ENCODE peak calls at places on chromosome 17, in ten cellular contexts. Y, L, D, M, N, J, Z, H, I and F are unnamed samples.

GRCh38 chr17:30905742-30906100 is 317 bp downstream of the TEFM start:
- DNase-seq in J (no peak), M (no peak), I (peak; percentile 24), Z (no peak), Y (peak; percentile 39), N (peak; percentile 14), D (no peak), H (no peak), L (no peak), F (no peak)

GRCh38 chr17:57354669-57355068 is 98.3 kb downstream of the MSI2 start:
- DNase-seq in Z (no peak), D (no peak), L (no peak), M (no peak), J (no peak), N (no peak), I (no peak), Y (no peak), H (no peak), F (no peak)

GRCh38 chr17:42281571-42282096 is 5.4 kb upstream of the STAT5B start:
- DNase-seq in N (no peak), Y (no peak), Z (peak; percentile 94), L (no peak), D (peak; percentile 15), I (no peak), H (no peak), J (no peak), M (no peak), F (no peak)

GRCh38 chr17:15398291-15398690 is 56.9 kb upstream of the TEKT3 start:
- DNase-seq in Y (no peak), Z (no peak), M (peak; percentile 78), I (no peak), N (no peak), D (no peak), H (no peak), J (no peak), L (no peak), F (no peak)

GRCh38 chr17:63446981-63447687 is 1.0 kb upstream of the CYB561 start:
- DNase-seq in L (no peak), H (peak; percentile 39), M (no peak), D (no peak), N (peak; percentile 14), I (peak; percentile 77), J (no peak), Y (peak; percentile 77), Z (no peak), F (no peak)

GRCh38 chr17:68204736-68205135 is 43.1 kb upstream of the AMZ2 start:
- DNase-seq in D (no peak), H (no peak), J (no peak), I (no peak), N (no peak), L (no peak), Z (no peak), Y (no peak), M (no peak), F (no peak)

GRCh38 chr17:40552806-40553693 is 12.2 kb downstream of the CCR7 start:
- DNase-seq in D (no peak), H (no peak), M (no peak), Y (no peak), N (peak; percentile 8), J (no peak), L (no peak), Z (no peak), I (no peak), F (no peak)

GRCh38 chr17:59357219-59357699 is 25.8 kb downstream of the YPEL2 start:
- DNase-seq in N (no peak), Z (no peak), I (no peak), Y (no peak), M (peak; percentile 62), L (no peak), H (no peak), D (no peak), J (no peak), F (no peak)

GRCh38 chr17:57914274-57915147 is 40.7 kb downstream of the CUEDC1 start:
- DNase-seq in N (no peak), J (no peak), Y (no peak), I (no peak), L (no peak), H (no peak), M (no peak), D (no peak), Z (no peak), F (no peak)

GRCh38 chr17:67276075-67276474 is 31.1 kb upstream of the HELZ start:
- DNase-seq in Y (peak; percentile 80), D (no peak), Z (no peak), L (no peak), J (no peak), N (no peak), I (peak; percentile 16), M (no peak), H (no peak), F (peak; percentile 42)

GRCh38 chr17:34254146-34254545 is 939 bp upstream of the CCL2 start:
- DNase-seq in L (no peak), N (no peak), I (no peak), Z (no peak), M (peak; percentile 89), Y (no peak), H (no peak), D (no peak), J (no peak), F (no peak)

GRCh38 chr17:57998234-57998746 is 8.8 kb downstream of the SRSF1 start:
- DNase-seq in L (no peak), J (no peak), D (no peak), I (no peak), H (no peak), Y (no peak), Z (no peak), N (no peak), M (no peak), F (no peak)

GRCh38 chr17:51165680-51166197 is 472 bp upstream of the NME2 start:
- DNase-seq in Z (no peak), H (peak; percentile 12), L (no peak), I (peak; percentile 16), J (no peak), D (no peak), N (peak; percentile 11), Y (peak; percentile 50), M (peak; percentile 35), F (peak; percentile 42)

GRCh38 chr17:55726440-55726839 is 3.8 kb upstream of the TMEM100 start:
- DNase-seq in Y (no peak), N (no peak), H (no peak), Z (peak; percentile 27), L (no peak), D (no peak), J (no peak), M (peak; percentile 92), I (no peak), F (peak; percentile 82)

GRCh38 chr17:7707446-7707845 is 2.4 kb downstream of the EFNB3 start:
- DNase-seq in L (peak; percentile 58), J (no peak), D (no peak), Z (no peak), I (no peak), M (no peak), H (no peak), N (no peak), Y (peak; percentile 75), F (no peak)

GRCh38 chr17:67035131-67036083 is 8.9 kb upstream of the CACNG1 start:
- DNase-seq in N (no peak), D (no peak), Z (no peak), J (no peak), I (no peak), H (no peak), M (no peak), L (no peak), Y (no peak), F (no peak)

GRCh38 chr17:82121660-82122629 is 23.9 kb upstream of the FASN start:
- DNase-seq in I (no peak), H (no peak), D (no peak), Z (peak; percentile 54), J (no peak), M (no peak), N (no peak), L (no peak), Y (no peak), F (no peak)

GRCh38 chr17:68455756-68456528 is 1.4 kb downstream of the WIPI1 start:
- DNase-seq in D (no peak), M (peak; percentile 91), J (no peak), N (no peak), H (no peak), L (no peak), Y (no peak), I (no peak), Z (peak; percentile 76), F (peak; percentile 89)

GRCh38 chr17:39740357-39741111 is 2.8 kb downstream of the GRB7 start:
- DNase-seq in N (no peak), H (no peak), D (peak; percentile 32), M (peak; percentile 76), Z (no peak), L (no peak), I (no peak), Y (peak; percentile 95), J (no peak), F (peak; percentile 96)

GRCh38 chr17:2025220-2025621 is at the start of gene RTN4RL1:
- DNase-seq in D (no peak), H (peak; percentile 68), N (peak; percentile 73), L (peak; percentile 84), J (peak; percentile 72), Z (peak; percentile 24), Y (peak; percentile 72), M (peak; percentile 76), I (no peak), F (peak; percentile 89)

GRCh38 chr17:80086616-80087015 is 14.8 kb upstream of the GAA start:
- DNase-seq in N (no peak), I (no peak), H (no peak), M (no peak), L (no peak), J (no peak), D (no peak), Y (no peak), Z (no peak), F (no peak)

GRCh38 chr17:16866436-16866835 is 105.5 kb downstream of the TNFRSF13B start:
- DNase-seq in N (no peak), J (no peak), D (no peak), Y (no peak), M (no peak), L (no peak), I (no peak), Z (no peak), H (no peak), F (no peak)